ENCODE peak calls at places on chromosomes 7 and 10, in ten cellular contexts. H is left ventricle myocardium inferior; D is CD8-positive, alpha-beta memory T cell; F is mammary epithelial cell; Y is colonic mucosa; P is GM12878; N is astrocyte; X is HepG2; I is naive thymus-derived CD4-positive, alpha-beta T cell; E is aorta. U is an unnamed sample.
A peak's percentile ranks its signal among the peaks of the same experiment; 100 is the strongest.

GRCh38 chr7:23594879-23595604 is 2.1 kb upstream of the CCDC126 start:
- DNase-seq in F (peak; percentile 87), P (peak; percentile 98), E (no peak), H (no peak), Y (no peak), N (no peak), X (peak; percentile 70), D (no peak), I (no peak), U (no peak)

GRCh38 chr10:68720793-68721672 is at the start of gene CCAR1:
- DNase-seq in N (peak; percentile 97), D (peak; percentile 95), X (peak; percentile 96), F (peak; percentile 99), E (peak; percentile 99), H (peak; percentile 98), P (peak; percentile 96), Y (peak; percentile 96), I (peak; percentile 96), U (peak; percentile 99)

GRCh38 chr7:114630186-114630824 is 215.7 kb downstream of the FOXP2 start:
- DNase-seq in F (no peak), I (no peak), E (no peak), H (no peak), P (no peak), X (no peak), Y (no peak), N (no peak), D (no peak), U (no peak)

GRCh38 chr10:85850736-85851135 is 515.9 kb downstream of the GRID1 start:
- DNase-seq in P (no peak), I (no peak), E (no peak), D (no peak), Y (no peak), X (no peak), H (no peak), F (no peak), N (no peak), U (no peak)

GRCh38 chr10:33010132-33011037 is 52.4 kb upstream of the ITGB1 start:
- DNase-seq in P (no peak), E (no peak), H (no peak), D (no peak), I (no peak), N (peak; percentile 95), X (peak; percentile 34), F (peak; percentile 97), Y (no peak), U (no peak)

GRCh38 chr7:3206771-3207191 is 94.3 kb upstream of the SDK1 start:
- DNase-seq in H (no peak), D (no peak), F (no peak), Y (no peak), I (no peak), P (no peak), E (no peak), X (no peak), N (no peak), U (no peak)

GRCh38 chr7:128404826-128405344 is 4.9 kb downstream of the IMPDH1 start:
- DNase-seq in Y (peak; percentile 25), E (peak; percentile 43), F (peak; percentile 30), X (no peak), D (no peak), P (no peak), H (no peak), N (no peak), I (no peak), U (no peak)

GRCh38 chr10:65346466-65346865 is 1579.4 kb upstream of the LRRTM3 start:
- DNase-seq in P (no peak), X (no peak), I (no peak), H (no peak), E (no peak), D (no peak), F (no peak), N (no peak), Y (no peak), U (no peak)

GRCh38 chr10:51031995-51032394 is 42.3 kb upstream of the PRKG1 start:
- DNase-seq in P (no peak), N (no peak), D (no peak), E (no peak), Y (no peak), X (no peak), I (no peak), H (no peak), F (no peak), U (no peak)

GRCh38 chr10:10256860-10257259 is 760.8 kb upstream of the CELF2 start:
- DNase-seq in I (no peak), P (no peak), D (no peak), Y (no peak), E (no peak), N (no peak), X (no peak), F (no peak), H (no peak), U (no peak)

GRCh38 chr7:96720843-96721242 is 11.2 kb upstream of the SEM1 start:
- DNase-seq in X (no peak), D (no peak), N (no peak), F (peak; percentile 76), P (no peak), E (no peak), I (no peak), Y (no peak), H (no peak), U (no peak)

DNA sequence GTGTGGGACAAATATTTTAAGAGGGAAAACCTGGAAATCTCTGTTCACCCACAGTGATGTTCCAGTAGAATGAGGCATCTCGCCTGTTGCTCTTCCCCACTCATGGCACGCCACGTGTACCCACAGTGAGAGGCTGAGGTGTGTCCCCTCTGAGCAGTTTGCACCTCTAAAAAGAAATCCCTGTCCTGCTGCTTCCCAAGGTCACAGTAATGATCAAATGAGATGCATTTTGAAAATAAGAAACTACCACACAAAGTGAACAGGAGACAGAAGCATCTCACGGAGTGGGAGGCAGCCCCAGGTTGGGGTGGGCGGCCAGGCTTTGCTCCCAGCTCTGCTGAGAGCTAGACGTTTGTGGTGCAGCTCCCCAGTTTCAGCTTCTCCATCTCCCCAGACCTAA is 12.4 kb upstream of the ZNF777 start:
- DNase-seq in H (no peak), X (no peak), I (no peak), E (no peak), D (no peak), Y (no peak), P (no peak), N (no peak), F (no peak), U (no peak)
- H3K36me3 ChIP-seq in H (peaks cover 74% of the 10 kb centered on the region), X (peaks cover 52% of the 10 kb centered on the region), I (peaks cover 56% of the 10 kb centered on the region), E (peaks cover 16% of the 10 kb centered on the region), D (peaks cover 26% of the 10 kb centered on the region), Y (peaks cover 3% of the 10 kb centered on the region), P (peaks cover 4% of the 10 kb centered on the region), N (peaks cover 16% of the 10 kb centered on the region), F (peaks cover 15% of the 10 kb centered on the region), U (peaks cover 55% of the 10 kb centered on the region)

GRCh38 chr10:117457932-117458331 is 82.7 kb upstream of the PDZD8 start:
- DNase-seq in E (no peak), X (no peak), D (no peak), P (no peak), I (no peak), H (no peak), Y (no peak), F (no peak), N (no peak), U (no peak)

GRCh38 chr10:117458571-117458970 is 83.3 kb upstream of the PDZD8 start:
- DNase-seq in P (no peak), X (no peak), H (no peak), I (no peak), F (no peak), N (no peak), Y (no peak), D (no peak), E (no peak), U (no peak)

GRCh38 chr10:117454502-117454901 is 79.3 kb upstream of the PDZD8 start:
- DNase-seq in F (no peak), E (no peak), H (no peak), N (no peak), I (no peak), X (no peak), P (no peak), Y (no peak), D (no peak), U (no peak)

GRCh38 chr10:117457071-117457810 is 82.0 kb upstream of the PDZD8 start:
- DNase-seq in P (no peak), N (no peak), I (no peak), Y (no peak), D (no peak), H (no peak), F (no peak), X (no peak), E (no peak), U (no peak)

GRCh38 chr10:117455346-117455745 is 80.1 kb upstream of the PDZD8 start:
- DNase-seq in I (no peak), Y (no peak), X (no peak), F (no peak), D (no peak), H (no peak), P (no peak), E (no peak), N (no peak), U (no peak)
- H3K27ac ChIP-seq in I (no peak overlapping the region), Y (no peak overlapping the region), X (no peak overlapping the region), F (no peak overlapping the region), D (no peak overlapping the region), H (no peak overlapping the region), P (no peak overlapping the region), E (no peak overlapping the region), N (no peak overlapping the region), U (no peak overlapping the region)

DNA sequence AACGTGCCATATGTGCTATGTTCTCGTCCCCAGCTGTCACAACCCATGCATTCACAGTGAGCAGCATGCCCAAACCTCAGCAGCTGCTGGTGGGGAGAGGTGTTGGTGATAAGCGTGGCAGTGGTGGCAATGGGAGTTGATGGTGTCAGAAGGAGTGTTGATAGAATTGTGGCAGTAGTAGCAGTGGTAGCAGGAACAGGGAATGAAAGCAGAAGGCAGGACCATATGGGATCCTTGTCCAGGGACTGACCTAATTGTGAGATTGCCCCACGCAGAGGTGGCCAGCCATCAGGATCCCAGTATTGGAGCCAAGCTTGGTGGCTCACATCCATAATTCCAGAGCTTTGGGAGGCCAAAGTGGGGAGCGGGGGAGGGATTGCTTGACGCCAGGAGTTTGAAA is 276.3 kb downstream of the GALNT17 start:
- DNase-seq in H (peak; percentile 67), E (no peak), I (no peak), P (no peak), Y (no peak), D (no peak), N (no peak), X (no peak), F (no peak), U (no peak)
- H3K36me3 ChIP-seq in H (no peaks in the 10 kb centered on the region), E (no peaks in the 10 kb centered on the region), I (no peaks in the 10 kb centered on the region), P (no peaks in the 10 kb centered on the region), Y (no peaks in the 10 kb centered on the region), D (no peaks in the 10 kb centered on the region), N (no peaks in the 10 kb centered on the region), X (no peaks in the 10 kb centered on the region), F (no peaks in the 10 kb centered on the region), U (no peaks in the 10 kb centered on the region)

GRCh38 chr7:66276363-66276762 is 71.2 kb downstream of the TPST1 start:
- DNase-seq in P (no peak), H (no peak), E (no peak), F (peak; percentile 61), Y (no peak), I (no peak), X (no peak), N (no peak), D (no peak), U (no peak)
- H3K27ac ChIP-seq in P (no peak overlapping the region), H (no peak overlapping the region), E (no peak overlapping the region), F (peak overlapping the region; percentile 73), Y (no peak overlapping the region), I (no peak overlapping the region), X (no peak overlapping the region), N (no peak overlapping the region), D (no peak overlapping the region), U (no peak overlapping the region)

GRCh38 chr10:106214243-106214642 is 950.3 kb downstream of the SORCS1 start:
- DNase-seq in D (no peak), H (no peak), Y (no peak), E (no peak), F (no peak), N (no peak), P (no peak), X (no peak), I (no peak), U (no peak)
- H3K36me3 ChIP-seq in D (no peaks in the 10 kb centered on the region), H (no peaks in the 10 kb centered on the region), Y (no peaks in the 10 kb centered on the region), E (no peaks in the 10 kb centered on the region), F (no peaks in the 10 kb centered on the region), N (no peaks in the 10 kb centered on the region), P (no peaks in the 10 kb centered on the region), X (no peaks in the 10 kb centered on the region), I (no peaks in the 10 kb centered on the region), U (no peaks in the 10 kb centered on the region)

U was measured in lower lobe of right lung.